ENCODE peak calls at places on chromosomes 6 and 20, in ten cellular contexts. T is RWPE2, S is ascending aorta, C is PC-9, R is fibroblast of lung, L is prostate gland, K is thoracic aorta, X is transverse colon, H is keratinocyte, B is stomach. Q is an unnamed sample.

GRCh38 chr20:41377275-41377674 is 10.7 kb upstream of the EMILIN3 start:
- DNase-seq in K (no peak), C (no peak), L (no peak), S (no peak), R (no peak), T (peak; percentile 75), B (no peak), H (no peak), X (no peak), Q (no peak)

GRCh38 chr6:155181498-155181897 is 82.3 kb upstream of the CLDN20 start:
- DNase-seq in B (no peak), S (no peak), R (no peak), H (no peak), T (no peak), C (no peak), X (no peak), K (no peak), L (no peak), Q (no peak)

GRCh38 chr6:117733341-117733740 is 58.1 kb downstream of the NUS1 start:
- DNase-seq in C (no peak), R (no peak), B (no peak), K (no peak), S (no peak), X (no peak), T (no peak), H (no peak), L (no peak), Q (no peak)

GRCh38 chr6:13457577-13457976 is 29.8 kb downstream of the GFOD1 start:
- DNase-seq in H (no peak), L (no peak), T (no peak), X (no peak), K (no peak), S (no peak), B (no peak), R (peak; percentile 97), C (no peak), Q (no peak)

GRCh38 chr6:133964052-133964451 is 11.0 kb downstream of the TBPL1 start:
- DNase-seq in T (no peak), B (no peak), R (peak; percentile 92), L (no peak), H (no peak), K (no peak), X (no peak), S (no peak), C (no peak), Q (no peak)

GRCh38 chr6:157021267-157022021 is 244.3 kb downstream of the ARID1B start:
- DNase-seq in T (peak; percentile 79), K (peak; percentile 73), S (peak; percentile 76), R (peak; percentile 89), H (no peak), L (peak; percentile 92), C (peak; percentile 85), X (peak; percentile 94), B (peak; percentile 90), Q (peak; percentile 45)

GRCh38 chr6:127176175-127176574 is 57.7 kb downstream of the RSPO3 start:
- DNase-seq in X (no peak), K (no peak), S (no peak), R (peak; percentile 75), H (no peak), B (no peak), T (no peak), L (no peak), C (no peak), Q (no peak)

GRCh38 chr6:129623008-129623732 is 86.8 kb downstream of the ARHGAP18 start:
- DNase-seq in C (no peak), H (peak; percentile 79), B (no peak), X (no peak), T (no peak), K (no peak), L (no peak), S (no peak), R (no peak), Q (no peak)

GRCh38 chr20:47360207-47360488 is 3.6 kb upstream of the ZMYND8 start:
- DNase-seq in B (peak; percentile 54), R (peak; percentile 44), L (peak; percentile 90), K (peak; percentile 40), H (no peak), C (peak; percentile 68), S (no peak), X (peak; percentile 53), T (peak; percentile 91), Q (no peak)

GRCh38 chr6:34465551-34466241 is at the start of gene PACSIN1:
- DNase-seq in H (no peak), L (peak; percentile 14), X (peak; percentile 17), S (no peak), B (peak; percentile 50), K (no peak), C (peak; percentile 53), R (peak; percentile 20), T (no peak), Q (no peak)

GRCh38 chr20:48284837-48285236 is 499.6 kb upstream of the SULF2 start:
- DNase-seq in L (no peak), S (no peak), H (no peak), C (no peak), T (peak; percentile 59), X (no peak), R (peak; percentile 70), B (no peak), K (no peak), Q (peak; percentile 53)

GRCh38 chr20:64069614-64070243 is 6.7 kb downstream of the TCEA2 start:
- DNase-seq in C (peak; percentile 61), R (no peak), X (no peak), B (peak; percentile 48), L (no peak), H (no peak), T (no peak), K (no peak), S (no peak), Q (no peak)

GRCh38 chr6:30206152-30206551 is 7.1 kb downstream of the TRIM26 start:
- DNase-seq in B (no peak), K (no peak), H (no peak), T (no peak), R (peak; percentile 29), L (no peak), S (no peak), C (no peak), X (no peak), Q (no peak)

GRCh38 chr20:62628691-62629090 is 13.6 kb upstream of the SLCO4A1 start:
- DNase-seq in S (no peak), R (no peak), H (no peak), L (no peak), B (no peak), C (peak; percentile 87), T (no peak), K (no peak), X (no peak), Q (no peak)

GRCh38 chr20:63951398-63952209 is 4.6 kb downstream of the UCKL1 start:
- DNase-seq in S (no peak), X (peak; percentile 77), R (no peak), B (no peak), K (no peak), H (no peak), L (peak; percentile 51), T (no peak), C (no peak), Q (no peak)

GRCh38 chr20:19996970-19997369 is 20.2 kb upstream of the NAA20 start:
- DNase-seq in X (no peak), S (no peak), R (no peak), L (peak; percentile 38), C (no peak), H (no peak), K (no peak), T (no peak), B (no peak), Q (no peak)

GRCh38 chr6:112027942-112028674 is 25.8 kb upstream of the CCN6 start:
- DNase-seq in K (no peak), C (no peak), L (no peak), R (peak; percentile 51), X (no peak), S (no peak), T (no peak), H (no peak), B (no peak), Q (no peak)

GRCh38 chr6:25485820-25486559 is 166.0 kb upstream of the SCGN start:
- DNase-seq in T (no peak), L (no peak), X (no peak), K (no peak), C (no peak), S (no peak), H (no peak), B (peak; percentile 37), R (no peak), Q (no peak)

GRCh38 chr20:10665027-10665561 is 8.7 kb downstream of the JAG1 start:
- DNase-seq in X (no peak), T (no peak), S (no peak), C (no peak), K (no peak), L (peak; percentile 72), B (no peak), R (no peak), H (no peak), Q (no peak)

GRCh38 chr6:111342913-111343312 is 140.1 kb downstream of the REV3L start:
- DNase-seq in S (no peak), T (no peak), X (no peak), H (no peak), K (no peak), R (peak; percentile 3), C (no peak), L (no peak), B (no peak), Q (no peak)

GRCh38 chr20:10848810-10849370 is 175.1 kb upstream of the JAG1 start:
- DNase-seq in T (no peak), K (no peak), H (peak; percentile 62), L (no peak), C (peak; percentile 49), X (peak; percentile 45), B (no peak), S (no peak), R (peak; percentile 98), Q (peak; percentile 87)

GRCh38 chr6:119119989-119120388 is 41.5 kb upstream of the FAM184A start:
- DNase-seq in S (no peak), T (no peak), H (no peak), L (no peak), B (no peak), K (no peak), C (no peak), R (peak; percentile 77), X (no peak), Q (no peak)
- TF ChIP-seq CTCF in S (no peak), T (no peak), H (no peak), L (no peak), B (no peak), K (no peak), C (no peak), R (no peak), X (no peak), Q (no peak)

GRCh38 chr20:57627339-57627738 is 7.1 kb upstream of the ZBP1 start:
- DNase-seq in B (no peak), K (no peak), S (no peak), R (no peak), C (no peak), L (no peak), X (no peak), H (no peak), T (peak; percentile 65), Q (no peak)
- H3K27me3 ChIP-seq in B (peaks cover 8% of the 10 kb centered on the region), K (no peaks in the 10 kb centered on the region), S (no peaks in the 10 kb centered on the region), R (no peaks in the 10 kb centered on the region), C (no peaks in the 10 kb centered on the region), L (no peaks in the 10 kb centered on the region), X (no peaks in the 10 kb centered on the region), H (peaks cover 5% of the 10 kb centered on the region), T (no peaks in the 10 kb centered on the region), Q (no peaks in the 10 kb centered on the region)

GRCh38 chr6:158468666-158469065 is 91.2 kb upstream of the TMEM181 start:
- DNase-seq in R (no peak), C (no peak), L (no peak), T (no peak), B (no peak), H (no peak), K (no peak), X (peak; percentile 18), S (no peak), Q (no peak)
- TF ChIP-seq CTCF in R (no peak), C (no peak), L (no peak), T (peak; percentile 36), B (no peak), H (peak; percentile 36), K (no peak), X (no peak), S (no peak), Q (no peak)

GRCh38 chr20:46004813-46005505 is 3.7 kb upstream of the MMP9 start:
- DNase-seq in B (peak; percentile 47), R (no peak), C (peak; percentile 39), H (peak; percentile 88), X (peak; percentile 50), T (peak; percentile 97), K (no peak), L (no peak), S (no peak), Q (no peak)
- H3K27me3 ChIP-seq in B (peaks cover 92% of the 10 kb centered on the region), R (peaks cover 42% of the 10 kb centered on the region), C (no peaks in the 10 kb centered on the region), H (peaks cover 8% of the 10 kb centered on the region), X (peaks cover 54% of the 10 kb centered on the region), T (no peaks in the 10 kb centered on the region), K (no peaks in the 10 kb centered on the region), L (peaks cover 4% of the 10 kb centered on the region), S (no peaks in the 10 kb centered on the region), Q (peaks cover 11% of the 10 kb centered on the region)